ENCODE peak calls at places on chromosomes 4 and X, in eight cellular contexts. F, Y, T, X, C, N, A and O are unnamed samples.

GRCh38 chr4:157582141-157582540 is 361.6 kb downstream of the GRIA2 start:
- DNase-seq in N (no peak), F (no peak), C (no peak), Y (no peak), X (no peak), T (no peak), A (no peak), O (no peak)

GRCh38 chrX:103608305-103608963 is 671 bp downstream of the TCEAL3 start:
- DNase-seq in C (peak), X (no peak), F (peak), T (no peak), Y (no peak), N (peak), A (peak), O (no peak)

GRCh38 chrX:18422325-18422724 is 3.1 kb upstream of the CDKL5 start:
- DNase-seq in F (no peak), C (no peak), A (no peak), Y (peak), X (no peak), T (no peak), N (no peak), O (no peak)

GRCh38 chr4:184635381-184635780 is 13.9 kb downstream of the CASP3 start:
- DNase-seq in Y (no peak), N (no peak), A (no peak), X (no peak), C (no peak), F (no peak), T (no peak), O (no peak)

GRCh38 chr4:165927366-165927765 is 54.3 kb downstream of the TLL1 start:
- DNase-seq in C (no peak), X (no peak), F (no peak), Y (no peak), A (no peak), N (no peak), T (no peak), O (no peak)

GRCh38 chr4:102569200-102569599 is 68.0 kb downstream of the NFKB1 start:
- DNase-seq in A (no peak), C (no peak), F (no peak), T (no peak), X (no peak), N (no peak), Y (no peak), O (no peak)

GRCh38 chr4:115249808-115250207 is 136.4 kb upstream of the NDST4 start:
- DNase-seq in X (no peak), F (no peak), A (no peak), T (no peak), C (no peak), Y (no peak), N (no peak), O (no peak)

GRCh38 chrX:55151199-55151598 is 62.4 kb downstream of the PAGE2 start:
- DNase-seq in X (no peak), A (no peak), T (no peak), N (no peak), Y (no peak), C (no peak), F (no peak), O (no peak)

GRCh38 chrX:15142084-15142715 is 127.7 kb downstream of the ASB9 start:
- DNase-seq in Y (no peak), X (no peak), A (no peak), C (no peak), T (no peak), N (no peak), F (no peak), O (no peak)

GRCh38 chr4:76606662-76607265 is 171.7 kb downstream of the SHROOM3 start:
- DNase-seq in A (no peak), X (no peak), Y (no peak), T (no peak), F (no peak), N (no peak), C (no peak), O (no peak)

GRCh38 chrX:118346258-118347094 is 570 bp downstream of the WDR44 start:
- DNase-seq in F (peak), T (peak), A (peak), C (peak), N (peak), X (peak), Y (no peak), O (peak)

GRCh38 chr4:177229331-177229730 is 80.3 kb upstream of the NEIL3 start:
- DNase-seq in X (no peak), T (no peak), A (no peak), F (no peak), N (no peak), Y (no peak), C (no peak), O (no peak)

GRCh38 chrX:3384330-3384729 is 37.9 kb upstream of the MXRA5 start:
- DNase-seq in A (no peak), T (no peak), F (no peak), Y (no peak), X (no peak), N (no peak), C (no peak), O (no peak)

GRCh38 chr4:165201806-165202205 is 5.6 kb upstream of the KLHL2 start:
- DNase-seq in A (no peak), X (no peak), Y (no peak), C (no peak), N (no peak), F (no peak), T (no peak), O (no peak)

GRCh38 chrX:1451676-1452496 is 823 bp downstream of the ASMTL start:
- DNase-seq in F (peak), N (peak), A (peak), T (no peak), X (peak), Y (no peak), C (peak), O (peak)

GRCh38 chr4:79210636-79211049 is 115.2 kb downstream of the NAA11 start:
- DNase-seq in Y (no peak), A (no peak), N (no peak), X (no peak), F (no peak), C (no peak), T (no peak), O (no peak)

GRCh38 chr4:52588771-52589591 is 70.1 kb downstream of the USP46 start:
- DNase-seq in T (no peak), A (no peak), C (no peak), F (no peak), Y (peak), N (no peak), X (no peak), O (no peak)

GRCh38 chr4:4575284-4576211 is 33.7 kb upstream of the STX18 start:
- DNase-seq in N (peak), X (peak), A (peak), T (peak), C (peak), Y (no peak), F (peak), O (peak)

GRCh38 chrX:102599084-102599949 is at the start of gene ARMCX5:
- DNase-seq in T (peak), X (peak), N (peak), C (peak), A (peak), F (peak), Y (peak), O (peak)

GRCh38 chr4:1473718-1474117 is 67.5 kb upstream of the NKX1-1 start:
- DNase-seq in N (no peak), C (no peak), Y (no peak), F (no peak), A (no peak), X (no peak), T (no peak), O (peak)

GRCh38 chr4:145541266-145541770 is 59.7 kb downstream of the SMAD1 start:
- DNase-seq in T (no peak), X (no peak), F (no peak), A (no peak), Y (no peak), C (no peak), N (no peak), O (no peak)

GRCh38 chrX:130079824-130080406 is 30.4 kb downstream of the ELF4 start:
- DNase-seq in A (no peak), C (peak), Y (peak), F (peak), N (no peak), T (no peak), X (peak), O (peak)

GRCh38 chrX:130081421-130082045 is 28.8 kb downstream of the ELF4 start:
- DNase-seq in C (no peak), A (no peak), X (no peak), Y (no peak), T (no peak), F (no peak), N (no peak), O (no peak)

GRCh38 chrX:130083107-130083490 is 27.2 kb downstream of the ELF4 start:
- DNase-seq in T (no peak), N (no peak), A (no peak), Y (no peak), C (no peak), F (peak), X (no peak), O (no peak)

GRCh38 chrX:130082244-130083106 is 27.8 kb downstream of the ELF4 start:
- DNase-seq in Y (no peak), F (no peak), T (peak), X (peak), C (no peak), A (peak), N (peak), O (no peak)

DNA sequence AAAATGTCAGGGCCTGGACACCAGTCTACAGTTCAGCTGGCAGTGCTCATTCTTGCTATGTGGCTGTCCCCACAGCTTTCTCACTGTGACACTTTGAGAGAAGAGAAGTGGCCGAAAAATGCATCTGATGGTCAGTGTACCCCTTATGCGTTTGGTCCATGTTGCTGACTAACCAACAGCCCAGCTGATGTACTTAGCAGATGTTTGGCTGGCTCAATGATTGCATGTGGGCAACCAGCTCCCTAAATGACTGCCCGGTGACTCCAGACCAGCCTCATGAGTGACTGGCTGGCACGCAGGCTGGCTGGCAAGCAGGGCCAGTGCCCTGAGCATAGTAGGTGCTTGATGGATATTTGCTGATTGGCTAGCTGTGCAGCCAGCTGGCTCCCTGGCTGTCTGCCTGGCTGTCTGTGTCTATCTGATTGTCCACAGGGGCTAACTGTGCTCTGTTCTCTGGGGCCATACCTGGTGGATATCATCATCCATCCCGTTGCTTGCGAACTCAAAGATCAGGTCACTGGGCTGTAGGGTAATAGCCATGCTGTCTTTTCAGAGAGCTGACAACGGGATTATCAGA is 29.4 kb downstream of the ELF4 start:
- DNase-seq in A (no peak), F (no peak), C (no peak), X (no peak), T (no peak), Y (no peak), N (no peak), O (no peak)
- H3K27ac ChIP-seq in A (no peak), F (no peak), C (no peak), X (no peak), T (no peak), Y (no peak), N (no peak), O (no peak)

DNA sequence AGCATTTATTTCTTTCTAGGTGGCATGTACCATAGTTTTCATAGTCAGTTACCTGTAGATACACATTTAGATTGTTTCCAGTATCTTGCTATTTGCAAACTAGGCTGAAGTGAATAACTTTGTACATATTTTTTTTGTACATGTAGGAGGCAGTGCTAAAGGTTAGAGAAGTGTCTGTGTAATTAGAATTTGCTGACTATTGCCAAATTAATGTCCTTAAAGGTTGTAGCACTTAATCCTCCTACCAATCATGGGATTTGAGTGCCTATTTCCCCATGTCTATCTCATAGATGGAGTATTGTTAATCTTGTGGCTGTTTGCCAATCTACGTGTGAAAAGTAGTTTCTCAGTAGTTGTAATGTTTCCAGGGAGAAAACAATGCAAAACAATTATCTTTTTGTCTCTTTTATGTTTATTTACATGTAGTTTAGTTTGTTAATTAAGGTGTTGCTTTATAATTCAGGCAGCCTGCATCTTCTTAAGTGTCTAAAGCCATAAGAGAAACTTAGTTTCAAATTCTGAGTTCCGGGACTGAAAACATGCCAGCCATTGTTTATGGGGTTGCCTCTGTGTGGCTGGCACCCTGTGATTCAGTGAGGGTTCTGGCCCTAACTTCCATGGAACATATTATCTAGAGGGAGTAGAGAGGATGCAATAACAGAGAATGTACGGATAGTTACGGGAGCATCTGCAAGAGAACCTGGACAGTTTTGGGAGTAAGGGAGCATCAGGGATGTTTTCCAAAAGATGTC is 142.4 kb downstream of the KLHL8 start:
- DNase-seq in C (no peak), T (no peak), X (no peak), N (no peak), Y (no peak), F (no peak), A (no peak), O (no peak)
- H3K27ac ChIP-seq in C (no peak), T (peak), X (no peak), N (no peak), Y (no peak), F (no peak), A (peak), O (peak)

GRCh38 chr4:98473046-98473445 is 185.4 kb downstream of the TSPAN5 start:
- DNase-seq in Y (no peak), C (no peak), A (no peak), F (no peak), T (no peak), X (no peak), N (no peak), O (no peak)
- H3K27ac ChIP-seq in Y (no peak), C (no peak), A (no peak), F (no peak), T (no peak), X (no peak), N (no peak), O (no peak)

GRCh38 chr4:183554878-183555585 is 50.2 kb downstream of the ING2 start:
- DNase-seq in Y (no peak), F (peak), C (no peak), T (no peak), N (no peak), A (no peak), X (no peak), O (no peak)
- H3K27ac ChIP-seq in Y (no peak), F (no peak), C (no peak), T (no peak), N (no peak), A (no peak), X (no peak), O (no peak)

GRCh38 chr4:13584481-13584880 is 40.2 kb upstream of the NKX3-2 start:
- DNase-seq in X (no peak), N (no peak), A (no peak), C (no peak), Y (no peak), T (no peak), F (no peak), O (no peak)

GRCh38 chr4:13577660-13578059 is 33.4 kb upstream of the NKX3-2 start:
- DNase-seq in F (no peak), N (no peak), C (no peak), A (no peak), T (no peak), Y (no peak), X (no peak), O (no peak)

DNA sequence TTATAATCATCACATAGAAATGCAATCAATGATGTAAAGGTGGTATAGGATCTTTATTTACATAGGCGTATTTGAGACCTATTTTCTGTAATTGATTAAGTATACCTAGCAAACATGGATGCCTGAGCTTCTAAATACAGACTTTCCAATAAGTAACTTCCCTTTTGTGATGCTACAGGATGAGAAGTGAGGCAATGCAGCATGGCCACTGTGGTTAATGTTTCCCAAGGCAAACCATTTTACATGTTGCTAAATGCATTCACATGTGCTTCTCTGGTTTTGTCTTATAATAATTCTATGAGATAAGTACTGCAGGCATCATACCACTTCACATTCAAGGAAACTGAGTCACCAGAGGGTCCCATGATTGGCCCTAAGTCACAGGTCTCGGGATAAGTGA is 35.7 kb upstream of the NKX3-2 start:
- DNase-seq in A (no peak), N (no peak), T (no peak), F (no peak), C (no peak), X (no peak), Y (no peak), O (no peak)
- H3K27ac ChIP-seq in A (no peak), N (no peak), T (no peak), F (no peak), C (no peak), X (no peak), Y (no peak), O (no peak)